ENCODE peak calls at places on chromosome 10, in four cellular contexts. A is HL-60, W is K562, H is GM12878. M is an unnamed sample.
A peak's percentile ranks its signal among the peaks of the same experiment; 100 is the strongest.

GRCh38 chr10:113576853-113577252 is 24.0 kb downstream of the HABP2 start:
- DNase-seq in A (peak; percentile 1), W (no peak), H (no peak), M (no peak)

GRCh38 chr10:26837139-26837538 is 23.6 kb downstream of the ABI1 start:
- DNase-seq in A (no peak), W (no peak), H (no peak), M (no peak)

GRCh38 chr10:6089334-6090219 is 743 bp downstream of the RBM17 start:
- DNase-seq in A (no peak), W (peak; percentile 34), H (no peak), M (no peak)

GRCh38 chr10:15293862-15294835 is 76.9 kb downstream of the FAM171A1 start:
- DNase-seq in A (no peak), W (no peak), H (no peak), M (no peak)

GRCh38 chr10:22900841-22901601 is 26.8 kb upstream of the ARMC3 start:
- DNase-seq in A (no peak), W (no peak), H (no peak), M (no peak)

GRCh38 chr10:112335866-112336265 is 38.0 kb upstream of the ACSL5 start:
- DNase-seq in A (no peak), W (no peak), H (no peak), M (no peak)

GRCh38 chr10:112375721-112376577 is 2.0 kb downstream of the ACSL5 start:
- DNase-seq in A (peak; percentile 35), W (no peak), H (peak; percentile 48), M (peak; percentile 70)

GRCh38 chr10:132564690-132565089 is 27.1 kb downstream of the INPP5A start:
- DNase-seq in A (no peak), W (no peak), H (no peak), M (no peak)

GRCh38 chr10:85047170-85047834 is 718.9 kb downstream of the CCSER2 start:
- DNase-seq in A (no peak), W (no peak), H (no peak), M (no peak)

GRCh38 chr10:20767028-20767427 is 130.1 kb downstream of the NEBL start:
- DNase-seq in A (no peak), W (no peak), H (no peak), M (no peak)

GRCh38 chr10:79417266-79417665 is 28.2 kb downstream of the ZCCHC24 start:
- DNase-seq in A (no peak), W (no peak), H (no peak), M (no peak)

GRCh38 chr10:93749218-93749799 is 8.4 kb upstream of the LGI1 start:
- DNase-seq in A (no peak), W (no peak), H (no peak), M (no peak)

GRCh38 chr10:24446739-24447138 is 237.8 kb downstream of the KIAA1217 start:
- DNase-seq in A (no peak), W (peak; percentile 16), H (no peak), M (no peak)
- TF ChIP-seq SPI1 in A (no peak), W (no peak), H (no peak), M (no peak)

DNA sequence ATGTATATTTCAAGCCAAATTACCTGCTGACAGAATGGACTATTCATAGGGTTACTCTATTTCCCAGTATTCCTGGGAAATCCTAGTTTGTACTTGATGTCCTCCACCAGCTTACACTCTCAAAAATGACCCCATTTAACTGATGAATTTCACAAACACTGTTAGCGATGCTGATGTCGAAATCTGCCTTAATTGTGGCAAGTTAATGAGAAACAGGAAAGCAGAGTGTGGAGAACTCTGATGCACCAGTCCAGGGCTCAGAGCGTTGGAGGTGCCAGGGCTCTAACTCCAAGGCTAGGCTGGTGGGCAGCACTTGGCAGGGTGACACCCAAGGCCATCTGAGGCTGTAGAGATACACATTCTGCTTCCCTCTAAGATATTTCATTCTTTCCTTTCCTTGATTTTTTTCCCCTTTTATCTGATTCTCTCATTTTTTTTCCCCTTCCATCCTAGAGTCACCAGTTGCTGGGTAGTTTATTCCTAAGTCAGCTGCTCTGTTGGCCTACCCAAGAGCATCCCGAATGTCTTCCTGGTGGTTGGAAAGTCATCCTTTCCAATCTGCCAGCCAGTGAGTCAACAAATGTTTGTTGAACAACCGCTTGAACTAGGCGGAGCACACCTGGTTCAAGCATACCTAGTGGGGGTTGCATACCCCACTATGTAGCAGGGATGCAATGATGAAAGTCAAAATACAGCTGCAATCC is 525.0 kb upstream of the NRP1 start:
- DNase-seq in A (no peak), W (no peak), H (no peak), M (no peak)
- TF ChIP-seq SPI1 in A (no peak), W (no peak), H (no peak), M (no peak)

GRCh38 chr10:75406158-75407065 is 4.8 kb upstream of the ZNF503 start:
- DNase-seq in A (no peak), W (no peak), H (no peak), M (no peak)

GRCh38 chr10:75408512-75408881 is 6.9 kb upstream of the ZNF503 start:
- DNase-seq in A (no peak), W (no peak), H (no peak), M (no peak)

GRCh38 chr10:75405201-75406143 is 3.9 kb upstream of the ZNF503 start:
- DNase-seq in A (no peak), W (no peak), H (no peak), M (no peak)

GRCh38 chr10:75407716-75408511 is 6.3 kb upstream of the ZNF503 start:
- DNase-seq in A (no peak), W (peak; percentile 37), H (no peak), M (no peak)

GRCh38 chr10:75407296-75407715 is 5.7 kb upstream of the ZNF503 start:
- DNase-seq in A (no peak), W (no peak), H (no peak), M (no peak)
- TF ChIP-seq SPI1 in A (no peak), W (no peak), H (no peak), M (no peak)

GRCh38 chr10:116961305-116962251 is 43.4 kb downstream of the SHTN1 start:
- DNase-seq in A (no peak), W (no peak), H (no peak), M (no peak)

GRCh38 chr10:116960066-116960465 is 44.9 kb downstream of the SHTN1 start:
- DNase-seq in A (no peak), W (no peak), H (no peak), M (no peak)
- TF ChIP-seq SPI1 in A (no peak), W (no peak), H (no peak), M (no peak)

DNA sequence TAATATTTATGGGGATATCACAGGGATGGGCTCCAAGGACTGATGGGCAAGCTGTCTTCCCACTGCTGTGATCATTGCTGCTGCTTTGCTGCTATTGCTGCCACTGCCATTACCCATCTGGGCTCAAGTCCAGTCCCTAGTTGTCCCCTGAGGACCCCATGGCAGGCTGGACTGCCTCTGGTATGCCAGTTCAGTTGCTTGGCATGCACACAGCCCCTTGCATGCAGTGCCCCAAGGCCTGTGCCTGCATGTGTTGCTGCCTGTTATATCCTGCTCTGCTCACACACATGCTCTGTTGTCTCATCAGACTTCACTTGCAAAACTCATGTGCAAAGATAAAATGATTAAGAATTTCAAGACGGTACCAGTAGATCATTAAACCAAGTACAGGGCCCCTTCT is 109.6 kb downstream of the ADRA2A start:
- DNase-seq in A (no peak), W (no peak), H (no peak), M (no peak)
- TF ChIP-seq SPI1 in A (no peak), W (no peak), H (no peak), M (no peak)